ENCODE peak calls at places on chromosomes 5 and 9, in five cellular contexts. P is A549, B is right atrium auricular region, S is stomach, L is heart right ventricle. J is an unnamed sample. For H3K4me1 and H3K9me3, the result is how much of the 10 kb centered on the place peaks cover.

GRCh38 chr5:126490167-126490937 is 67.1 kb downstream of the GRAMD2B start:
- DNase-seq in P (no peak), B (no peak), S (no peak), L (no peak), J (no peak)

GRCh38 chr9:112647596-112647995 is 70.3 kb downstream of the INIP start:
- DNase-seq in P (no peak), B (no peak), S (no peak), L (no peak), J (no peak)

GRCh38 chr5:172637740-172638139 is 3.3 kb upstream of the NEURL1B start:
- DNase-seq in P (no peak), B (no peak), S (no peak), L (no peak), J (no peak)

GRCh38 chr5:146291421-146292074 is 47.1 kb upstream of the POU4F3 start:
- DNase-seq in P (peak), B (no peak), S (no peak), L (peak), J (peak)

GRCh38 chr5:143569213-143569663 is 165.8 kb upstream of the NR3C1 start:
- DNase-seq in P (no peak), B (no peak), S (no peak), L (no peak), J (no peak)

GRCh38 chr5:131994090-131994489 is 17.4 kb downstream of the ACSL6 start:
- DNase-seq in P (no peak), B (no peak), S (no peak), L (no peak), J (no peak)

GRCh38 chr5:373710-374602 is 52.4 kb downstream of the AHRR start:
- DNase-seq in P (no peak), B (peak), S (peak), L (peak), J (peak)

GRCh38 chr9:112072721-112073553 is 102.2 kb downstream of the SUSD1 start:
- DNase-seq in P (peak), B (no peak), S (no peak), L (no peak), J (peak)

GRCh38 chr9:106111039-106111740 is 416.8 kb downstream of the TMEM38B start:
- DNase-seq in P (no peak), B (no peak), S (no peak), L (no peak), J (no peak)

GRCh38 chr5:2797160-2797559 is 45.7 kb upstream of the IRX2 start:
- DNase-seq in P (no peak), B (no peak), S (no peak), L (no peak), J (no peak)

GRCh38 chr9:119986205-119986604 is 593.8 kb downstream of the CDK5RAP2 start:
- DNase-seq in P (no peak), B (no peak), S (no peak), L (no peak), J (no peak)

GRCh38 chr5:41539454-41539853 is 29.1 kb upstream of the PLCXD3 start:
- DNase-seq in P (no peak), B (no peak), S (no peak), L (no peak), J (peak)

GRCh38 chr5:171418982-171419662 is at the start of gene FGF18:
- DNase-seq in P (peak), B (peak), S (peak), L (peak), J (peak)

GRCh38 chr5:119269061-119269579 is 86.7 kb upstream of the TNFAIP8 start:
- DNase-seq in P (peak), B (no peak), S (peak), L (peak), J (peak)

GRCh38 chr9:130003943-130004552 is 38.9 kb downstream of the FNBP1 start:
- DNase-seq in P (no peak), B (no peak), S (no peak), L (no peak), J (no peak)

GRCh38 chr5:142568271-142568995 is 117.5 kb downstream of the FGF1 start:
- DNase-seq in P (no peak), B (no peak), S (no peak), L (peak), J (no peak)

GRCh38 chr5:34524123-34524522 is 132.0 kb upstream of the RAI14 start:
- DNase-seq in P (peak), B (no peak), S (no peak), L (no peak), J (peak)

GRCh38 chr9:127991017-127991756 is 10.4 kb upstream of the EEIG1 start:
- DNase-seq in P (peak), B (no peak), S (peak), L (peak), J (no peak)

GRCh38 chr5:59124983-59125960 is 542.4 kb downstream of the RAB3C start:
- DNase-seq in P (peak), B (no peak), S (no peak), L (peak), J (peak)

GRCh38 chr9:92298036-92298435 is 4.5 kb upstream of the IARS1 start:
- DNase-seq in P (no peak), B (no peak), S (no peak), L (no peak), J (no peak)
- H3K4me1 ChIP-seq in P (under half), B (under half), S (under half), L (under half), J (under half)

DNA sequence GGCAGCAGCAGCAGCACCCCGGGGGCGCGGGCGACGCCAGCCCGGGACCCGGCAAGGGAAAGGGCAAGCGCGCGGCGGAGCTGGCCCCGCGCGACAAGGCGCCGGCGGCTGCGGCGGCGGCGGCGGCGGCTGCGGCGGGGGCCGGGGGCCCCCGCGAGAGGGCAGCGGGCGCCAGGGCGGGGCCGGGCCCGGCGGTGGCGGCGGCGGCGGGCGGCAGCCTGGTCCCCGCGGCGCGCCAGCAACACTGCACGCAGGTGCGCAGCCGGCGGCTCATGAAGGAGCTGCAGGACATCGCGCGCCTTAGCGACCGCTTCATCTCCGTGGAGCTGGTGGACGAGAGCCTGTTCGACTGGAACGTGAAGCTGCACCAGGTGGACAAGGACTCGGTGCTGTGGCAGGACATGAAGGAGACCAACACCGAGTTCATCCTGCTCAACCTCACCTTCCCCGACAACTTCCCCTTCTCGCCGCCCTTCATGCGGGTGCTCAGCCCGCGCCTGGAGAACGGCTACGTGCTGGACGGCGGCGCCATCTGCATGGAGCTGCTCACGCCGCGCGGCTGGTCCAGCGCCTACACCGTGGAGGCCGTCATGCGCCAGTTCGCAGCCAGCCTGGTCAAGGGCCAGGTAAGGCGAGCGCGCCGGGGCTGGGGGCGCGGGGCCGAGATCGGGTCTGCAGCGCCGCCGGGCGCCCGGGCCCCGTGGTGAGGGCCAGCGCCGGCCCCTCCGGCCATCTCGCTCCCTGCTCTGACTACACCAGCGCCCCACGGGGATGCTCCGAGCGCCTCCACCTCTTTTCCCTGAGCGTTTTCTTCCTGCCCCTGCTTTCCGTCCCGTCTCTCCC is at the start of gene UBE2QL1:
- DNase-seq in P (peak), B (no peak), S (peak), L (no peak), J (no peak)
- H3K4me3 ChIP-seq in P (peak), B (peak), S (peak), L (peak), J (peak)

GRCh38 chr5:179430256-179431175 is 85.3 kb upstream of the ADAMTS2 start:
- DNase-seq in P (no peak), B (no peak), S (no peak), L (no peak), J (no peak)

GRCh38 chr5:179427032-179427675 is 81.9 kb upstream of the ADAMTS2 start:
- DNase-seq in P (no peak), B (no peak), S (no peak), L (no peak), J (no peak)

GRCh38 chr5:179431221-179431620 is 86.0 kb upstream of the ADAMTS2 start:
- DNase-seq in P (no peak), B (no peak), S (no peak), L (no peak), J (no peak)

GRCh38 chr5:179422840-179423523 is 77.7 kb upstream of the ADAMTS2 start:
- DNase-seq in P (no peak), B (no peak), S (no peak), L (no peak), J (no peak)

GRCh38 chr5:179427676-179428056 is 82.4 kb upstream of the ADAMTS2 start:
- DNase-seq in P (no peak), B (no peak), S (no peak), L (no peak), J (no peak)
- H3K9me3 ChIP-seq in P (under half), B (under half), S (under half), L (under half), J (under half)

GRCh38 chr5:149489605-149490037 is 61.6 kb downstream of the CSNK1A1 start:
- DNase-seq in P (peak), B (no peak), S (no peak), L (peak), J (peak)
- H3K4me1 ChIP-seq in P (half or more), B (under half), S (under half), L (half or more), J (under half)

DNA sequence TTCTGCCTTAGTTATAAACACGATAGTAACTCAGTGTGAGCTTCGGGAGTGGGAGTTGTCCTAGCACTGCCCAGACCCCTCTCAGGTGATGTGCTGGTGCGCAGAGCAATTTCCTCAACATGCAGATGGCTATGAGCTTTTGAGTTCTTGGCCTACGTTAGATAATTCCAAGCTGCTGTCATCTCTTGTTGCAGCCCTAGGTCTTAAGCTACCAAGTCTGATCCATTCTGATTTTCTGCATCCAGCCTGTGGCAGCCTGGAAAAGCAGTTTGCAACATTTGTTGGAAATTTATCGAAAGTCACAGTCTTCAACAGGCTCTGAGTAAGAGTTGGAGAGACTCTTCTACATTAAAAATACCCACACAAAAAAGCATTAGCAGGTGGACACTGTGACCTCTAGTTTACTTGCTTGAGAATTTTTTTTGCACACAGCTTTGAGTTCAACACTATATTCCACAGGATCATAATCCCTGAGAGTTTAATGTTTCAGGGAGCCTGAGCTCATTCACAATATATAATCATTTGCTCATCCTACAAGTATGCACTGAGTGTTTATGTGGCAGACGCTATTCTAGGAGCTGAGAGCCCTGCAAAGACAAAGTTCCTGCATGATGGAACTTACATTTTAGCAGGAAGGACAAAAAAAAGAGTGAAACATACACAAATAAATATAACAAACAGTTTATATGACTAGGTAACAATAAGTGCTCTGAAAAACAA is 91.6 kb downstream of the UBE2QL1 start:
- DNase-seq in P (no peak), B (peak), S (no peak), L (no peak), J (no peak)
- H3K4me3 ChIP-seq in P (no peak), B (no peak), S (no peak), L (no peak), J (no peak)

DNA sequence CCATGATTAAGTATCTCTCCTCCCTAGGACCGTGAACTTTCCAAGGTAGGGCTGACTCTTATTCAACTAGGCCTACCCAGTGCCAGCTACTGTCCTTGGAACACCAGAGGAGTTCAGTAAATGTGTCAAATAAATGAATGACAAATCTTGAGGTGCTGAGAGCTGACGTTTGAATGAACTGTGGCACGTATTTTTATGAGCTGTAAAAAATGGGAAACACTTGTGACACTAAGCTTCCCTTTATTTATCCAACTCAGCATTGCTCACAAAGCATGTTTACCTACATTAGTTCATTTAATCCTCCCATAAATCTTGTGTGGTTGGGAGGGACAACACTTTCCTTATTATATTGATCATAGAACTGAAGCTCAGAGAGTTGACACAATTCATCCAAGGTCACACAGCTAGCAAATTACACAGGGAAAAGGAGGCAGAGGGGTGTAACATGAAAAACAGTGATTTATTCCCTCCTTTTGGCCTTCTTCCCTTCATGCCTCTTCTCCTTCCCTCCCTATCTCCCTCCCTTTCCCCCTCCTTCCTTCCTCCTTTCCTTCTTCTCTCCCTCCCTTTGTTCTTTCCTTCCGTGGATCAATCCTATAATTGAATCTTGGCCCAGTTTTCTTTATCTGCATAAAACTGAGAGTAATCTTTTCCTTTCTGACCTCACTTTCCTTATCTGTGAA is 412.6 kb downstream of the DMRT2 start:
- DNase-seq in P (no peak), B (no peak), S (no peak), L (no peak), J (no peak)
- H3K9me3 ChIP-seq in P (under half), B (under half), S (under half), L (under half), J (under half)

GRCh38 chr9:134335095-134335489 is 8.8 kb downstream of the RXRA start:
- DNase-seq in P (no peak), B (no peak), S (no peak), L (no peak), J (no peak)

GRCh38 chr9:134336924-134337323 is 10.7 kb downstream of the RXRA start:
- DNase-seq in P (no peak), B (no peak), S (no peak), L (no peak), J (no peak)

GRCh38 chr9:134335490-134336173 is 9.4 kb downstream of the RXRA start:
- DNase-seq in P (no peak), B (no peak), S (peak), L (no peak), J (no peak)

GRCh38 chr9:134337469-134337868 is 11.2 kb downstream of the RXRA start:
- DNase-seq in P (no peak), B (no peak), S (no peak), L (no peak), J (no peak)

DNA sequence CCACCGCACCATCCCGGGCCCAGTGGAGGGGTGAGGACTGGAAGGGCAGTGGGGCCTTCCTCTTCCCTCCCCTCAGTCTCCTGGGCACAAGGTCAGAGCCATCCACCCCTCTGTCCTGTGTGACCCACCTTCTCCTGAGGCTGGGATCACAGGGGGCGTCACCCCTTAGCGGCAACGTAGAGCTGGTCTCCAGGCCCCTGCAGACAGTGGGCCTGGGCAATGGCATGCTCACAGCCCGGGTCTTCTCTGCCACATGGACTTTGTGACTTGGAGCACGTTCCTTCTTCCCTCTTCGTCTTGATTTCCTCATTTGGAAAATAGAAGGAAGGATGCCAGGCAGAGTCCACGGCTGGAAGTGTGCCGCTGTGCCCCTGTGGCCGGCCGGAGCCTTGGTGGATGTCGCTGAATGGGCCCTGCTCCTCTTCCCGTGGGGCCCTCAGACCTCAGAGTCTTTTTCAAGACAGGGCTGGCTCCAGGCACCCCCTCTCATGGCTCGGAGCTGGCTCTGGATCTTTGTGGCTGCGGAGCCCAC is 10.0 kb downstream of the RXRA start:
- DNase-seq in P (no peak), B (no peak), S (no peak), L (no peak), J (no peak)
- H3K4me1 ChIP-seq in P (under half), B (under half), S (half or more), L (half or more), J (under half)

GRCh38 chr9:12770261-12770660 is 4.6 kb upstream of the LURAP1L start:
- DNase-seq in P (no peak), B (no peak), S (no peak), L (no peak), J (no peak)

GRCh38 chr9:12775373-12775962 is 648 bp downstream of the LURAP1L start:
- DNase-seq in P (no peak), B (no peak), S (no peak), L (peak), J (no peak)

GRCh38 chr9:12773562-12773961 is 1.3 kb upstream of the LURAP1L start:
- DNase-seq in P (no peak), B (no peak), S (no peak), L (no peak), J (peak)

GRCh38 chr9:12774861-12775367 is at the start of gene LURAP1L:
- DNase-seq in P (peak), B (peak), S (peak), L (peak), J (peak)

GRCh38 chr9:12771891-12772290 is 2.9 kb upstream of the LURAP1L start:
- DNase-seq in P (no peak), B (no peak), S (no peak), L (no peak), J (no peak)
- H3K4me3 ChIP-seq in P (no peak), B (no peak), S (no peak), L (no peak), J (no peak)

J was measured in cardiac muscle cell.